ENCODE peak calls at places on chromosomes 13 and 19, in ten cellular contexts. E is prostate gland, A is spleen, P is body of pancreas, Z is adrenal gland, J is ovary, O is IMR-90, F is stomach, D is breast epithelium, N is GM12878. X is an unnamed sample.

GRCh38 chr13:40318366-40318765 is 348.1 kb downstream of the FOXO1 start:
- DNase-seq in E (peak), A (no peak), P (peak), Z (peak), J (peak), O (no peak), F (peak), D (peak), N (no peak), X (no peak)

GRCh38 chr19:10120538-10121198 is 969 bp upstream of the EIF3G start:
- DNase-seq in E (no peak), A (no peak), P (no peak), Z (no peak), J (peak), O (peak), F (no peak), D (no peak), N (no peak), X (no peak)

GRCh38 chr13:27389891-27390290 is 34.5 kb upstream of the GTF3A start:
- DNase-seq in E (no peak), A (no peak), P (no peak), Z (no peak), J (no peak), O (no peak), F (no peak), D (no peak), N (no peak), X (no peak)

GRCh38 chr13:97328222-97328790 is 105.7 kb upstream of the RAP2A start:
- DNase-seq in E (no peak), A (no peak), P (no peak), Z (peak), J (no peak), O (peak), F (no peak), D (no peak), N (no peak), X (no peak)

GRCh38 chr13:97460004-97460756 is 26.2 kb downstream of the RAP2A start:
- DNase-seq in E (no peak), A (no peak), P (peak), Z (no peak), J (no peak), O (peak), F (no peak), D (no peak), N (peak), X (no peak)

GRCh38 chr13:102291587-102292218 is 110.1 kb downstream of the FGF14 start:
- DNase-seq in E (no peak), A (no peak), P (no peak), Z (no peak), J (no peak), O (peak), F (no peak), D (no peak), N (no peak), X (no peak)

GRCh38 chr13:101493541-101493940 is 41.1 kb downstream of the ITGBL1 start:
- DNase-seq in E (no peak), A (no peak), P (no peak), Z (no peak), J (no peak), O (no peak), F (no peak), D (no peak), N (no peak), X (no peak)

GRCh38 chr13:114026128-114026880 is 52.4 kb upstream of the C13orf46 start:
- DNase-seq in E (no peak), A (no peak), P (no peak), Z (no peak), J (no peak), O (no peak), F (no peak), D (no peak), N (no peak), X (no peak)

GRCh38 chr13:111184685-111185401 is 69.7 kb downstream of the ARHGEF7 start:
- DNase-seq in E (no peak), A (peak), P (no peak), Z (peak), J (no peak), O (no peak), F (no peak), D (no peak), N (peak), X (no peak)

GRCh38 chr13:90375851-90376250 is 971.6 kb upstream of the MIR17HG start:
- DNase-seq in E (no peak), A (no peak), P (no peak), Z (no peak), J (no peak), O (no peak), F (no peak), D (no peak), N (no peak), X (no peak)

GRCh38 chr13:110280231-110280813 is 26.6 kb downstream of the COL4A1 start:
- DNase-seq in E (no peak), A (no peak), P (no peak), Z (peak), J (no peak), O (no peak), F (no peak), D (no peak), N (no peak), X (no peak)

GRCh38 chr13:77285098-77285497 is 41.8 kb downstream of the MYCBP2 start:
- DNase-seq in E (no peak), A (no peak), P (no peak), Z (no peak), J (no peak), O (no peak), F (no peak), D (no peak), N (no peak), X (no peak)

GRCh38 chr13:94641432-94641941 is 39.8 kb downstream of the GPR180 start:
- DNase-seq in E (no peak), A (no peak), P (no peak), Z (no peak), J (no peak), O (peak), F (no peak), D (no peak), N (no peak), X (no peak)

GRCh38 chr19:8113017-8113416 is 36.4 kb downstream of the FBN3 start:
- DNase-seq in E (no peak), A (no peak), P (no peak), Z (no peak), J (no peak), O (no peak), F (no peak), D (no peak), N (no peak), X (no peak)

GRCh38 chr13:50511877-50512332 is 331.6 kb downstream of the DLEU7 start:
- DNase-seq in E (no peak), A (no peak), P (no peak), Z (no peak), J (no peak), O (no peak), F (no peak), D (no peak), N (peak), X (no peak)

GRCh38 chr13:74200081-74200480 is 65.9 kb upstream of the KLF12 start:
- DNase-seq in E (no peak), A (no peak), P (no peak), Z (no peak), J (no peak), O (peak), F (no peak), D (no peak), N (no peak), X (no peak)

GRCh38 chr13:95704510-95704909 is 27.6 kb downstream of the DNAJC3 start:
- DNase-seq in E (no peak), A (no peak), P (peak), Z (no peak), J (no peak), O (no peak), F (no peak), D (no peak), N (no peak), X (no peak)

GRCh38 chr19:42114412-42114811 is 17.8 kb downstream of the POU2F2 start:
- DNase-seq in E (no peak), A (peak), P (peak), Z (no peak), J (no peak), O (no peak), F (no peak), D (no peak), N (peak), X (no peak)

GRCh38 chr19:45906221-45906620 is 3.8 kb upstream of the MYPOP start:
- DNase-seq in E (no peak), A (no peak), P (no peak), Z (no peak), J (no peak), O (peak), F (no peak), D (no peak), N (no peak), X (no peak)

GRCh38 chr13:80338781-80339577 is 1.9 kb downstream of the SPRY2 start:
- DNase-seq in E (peak), A (peak), P (peak), Z (peak), J (peak), O (peak), F (peak), D (peak), N (no peak), X (peak)

GRCh38 chr19:18418725-18419194 is 438 bp upstream of the SSBP4 start:
- DNase-seq in E (no peak), A (peak), P (peak), Z (peak), J (no peak), O (no peak), F (no peak), D (no peak), N (no peak), X (peak)

GRCh38 chr19:11142528-11143171 is 12.9 kb downstream of the SPC24 start:
- DNase-seq in E (peak), A (peak), P (peak), Z (peak), J (peak), O (peak), F (peak), D (peak), N (no peak), X (peak)

GRCh38 chr13:109747524-109747923 is 38.9 kb downstream of the IRS2 start:
- DNase-seq in E (no peak), A (no peak), P (no peak), Z (peak), J (no peak), O (no peak), F (no peak), D (no peak), N (no peak), X (no peak)

GRCh38 chr13:107866666-107867623 is 348.4 kb downstream of the LIG4 start:
- DNase-seq in E (no peak), A (no peak), P (no peak), Z (no peak), J (no peak), O (peak), F (no peak), D (no peak), N (no peak), X (no peak)

GRCh38 chr19:45554481-45554880 is 30.1 kb downstream of the OPA3 start:
- DNase-seq in E (no peak), A (no peak), P (no peak), Z (no peak), J (no peak), O (no peak), F (no peak), D (no peak), N (no peak), X (no peak)

DNA sequence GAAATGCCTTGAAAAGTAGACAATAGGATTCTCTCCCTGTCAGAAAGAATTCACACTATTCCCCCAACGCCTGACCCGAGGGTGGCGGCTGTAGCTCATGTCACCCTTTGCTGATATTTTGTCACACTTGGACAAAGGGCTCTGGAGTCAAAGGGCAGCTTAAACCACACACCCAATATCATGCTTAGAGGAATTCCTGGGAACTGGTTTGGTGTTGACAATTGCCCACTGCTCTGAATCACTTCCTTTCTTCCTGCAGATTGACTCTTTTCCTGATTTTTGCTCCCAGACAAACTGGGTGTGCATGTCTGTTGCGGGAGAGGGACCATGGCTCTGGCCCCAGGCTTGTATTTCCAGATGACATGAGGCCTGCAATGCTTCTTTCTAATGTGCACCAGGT is 9.0 kb upstream of the SERP2 start:
- DNase-seq in E (no peak), A (no peak), P (no peak), Z (no peak), J (no peak), O (peak), F (no peak), D (no peak), N (no peak), X (no peak)
- TF ChIP-seq POLR2A in E (no peak), A (no peak), P (no peak), Z (no peak), J (no peak), O (no peak), F (no peak), D (no peak), N (no peak), X (no peak)

GRCh38 chr19:47723573-47723923 is 10.3 kb downstream of the EHD2 start:
- DNase-seq in E (no peak), A (no peak), P (peak), Z (peak), J (peak), O (peak), F (peak), D (no peak), N (no peak), X (peak)

GRCh38 chr19:47716270-47716937 is 3.2 kb downstream of the EHD2 start:
- DNase-seq in E (no peak), A (no peak), P (no peak), Z (peak), J (no peak), O (no peak), F (no peak), D (no peak), N (no peak), X (no peak)

GRCh38 chr19:47720669-47721068 is 7.4 kb downstream of the EHD2 start:
- DNase-seq in E (no peak), A (no peak), P (no peak), Z (no peak), J (no peak), O (no peak), F (no peak), D (no peak), N (no peak), X (no peak)

GRCh38 chr19:47714339-47714738 is 1.1 kb downstream of the EHD2 start:
- DNase-seq in E (no peak), A (no peak), P (no peak), Z (no peak), J (no peak), O (no peak), F (no peak), D (no peak), N (no peak), X (no peak)

DNA sequence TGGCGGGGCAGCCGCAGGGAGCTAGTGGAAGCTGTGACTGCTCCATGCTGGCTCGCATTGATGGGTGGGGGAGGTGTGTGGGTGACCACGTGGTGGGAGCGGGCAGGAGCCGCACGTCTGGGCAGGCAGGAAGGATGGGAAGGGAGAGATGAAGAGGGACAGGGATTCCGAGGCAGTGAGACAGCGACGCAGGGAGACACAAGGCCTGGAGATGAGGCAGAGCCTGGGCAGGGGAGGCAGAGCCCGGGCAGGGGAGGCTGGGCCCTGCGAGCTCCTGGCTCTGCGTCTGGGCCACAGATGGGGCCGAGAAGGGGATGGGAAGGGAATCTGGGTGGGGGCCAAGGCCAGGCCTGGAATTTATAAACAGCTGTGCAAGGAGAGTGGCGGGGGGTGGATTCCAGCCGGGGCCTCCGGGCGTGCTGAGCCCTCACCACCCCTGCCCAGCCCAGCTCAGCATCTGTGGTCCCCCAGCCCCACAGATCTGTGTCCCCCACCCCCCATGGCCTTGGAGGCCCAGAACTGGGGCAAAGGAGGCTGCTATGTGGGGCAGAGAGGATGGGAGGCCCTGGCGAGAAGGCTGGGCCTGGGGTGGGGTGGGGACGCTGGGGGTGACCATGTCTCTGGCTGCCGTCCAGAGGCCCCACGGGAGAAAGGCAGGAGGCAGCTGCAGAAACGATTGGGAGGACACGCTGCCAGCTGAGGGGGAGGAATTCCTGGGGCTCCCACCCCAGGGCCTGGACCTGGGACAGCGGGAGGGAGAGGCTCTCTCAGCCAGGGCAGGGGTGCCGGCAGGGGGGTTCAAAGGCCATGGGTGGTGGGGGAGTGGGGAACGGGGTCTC is 6.0 kb downstream of the EHD2 start:
- DNase-seq in E (peak), A (peak), P (peak), Z (peak), J (peak), O (peak), F (peak), D (peak), N (no peak), X (peak)
- H3K4me3 ChIP-seq in E (peak), A (no peak), P (no peak), Z (no peak), J (peak), O (peak), F (peak), D (peak), N (no peak), X (no peak)

DNA sequence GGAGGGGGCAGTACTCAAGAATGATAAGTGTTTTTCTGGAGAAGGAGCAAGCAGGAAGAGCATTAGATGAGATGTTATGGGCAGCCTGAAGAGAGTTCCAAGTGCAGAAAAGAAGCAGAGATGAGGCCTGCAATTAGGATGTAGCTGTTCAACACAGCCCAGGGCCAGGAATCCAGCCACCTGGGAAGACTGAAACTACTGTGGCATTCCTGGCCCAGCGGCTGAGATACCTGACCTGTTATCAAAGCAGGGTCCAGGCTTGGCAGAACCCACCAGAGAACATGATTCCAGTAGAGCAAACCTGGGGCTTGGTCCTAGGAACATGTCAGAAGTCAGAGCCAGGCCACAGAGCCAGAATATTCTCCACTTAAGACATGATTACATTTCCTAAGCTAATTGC is 73.3 kb upstream of the LRCH1 start:
- DNase-seq in E (no peak), A (no peak), P (no peak), Z (no peak), J (no peak), O (no peak), F (no peak), D (no peak), N (no peak), X (no peak)
- TF ChIP-seq POLR2A in E (no peak), A (no peak), P (no peak), Z (no peak), J (no peak), O (no peak), F (no peak), D (no peak), N (no peak), X (no peak)

DNA sequence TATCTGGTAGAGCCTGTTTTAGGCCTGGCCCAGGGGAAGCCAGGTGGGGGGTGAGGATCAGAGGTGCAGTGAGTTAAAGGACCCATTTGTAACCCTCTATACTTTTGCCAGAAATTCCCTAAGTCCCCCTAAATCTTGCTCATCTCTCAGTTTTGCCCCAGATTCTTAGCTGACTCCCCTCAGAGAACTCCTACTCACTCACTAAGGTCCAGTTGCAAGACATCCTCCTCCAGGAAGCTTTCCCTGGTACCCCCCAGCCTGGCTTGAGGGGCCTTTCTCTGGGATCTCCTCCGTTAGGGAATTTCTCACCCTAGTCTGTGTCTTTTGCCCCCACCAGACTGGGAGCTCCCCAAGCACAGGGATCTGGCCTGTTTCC is 1.9 kb downstream of the TSKS start:
- DNase-seq in E (no peak), A (no peak), P (no peak), Z (no peak), J (no peak), O (no peak), F (no peak), D (no peak), N (no peak), X (no peak)
- H3K4me3 ChIP-seq in E (no peak), A (no peak), P (no peak), Z (no peak), J (no peak), O (no peak), F (no peak), D (no peak), N (no peak), X (no peak)

X was measured in lower leg skin.